ENCODE peak calls at places on chromosomes 11 and 22, in five cellular contexts. S, M, P, Q and H are unnamed samples.

GRCh38 chr11:15843309-15843857 is 513.0 kb downstream of the SOX6 start:
- DNase-seq in M (no peak), Q (no peak), P (no peak), S (peak), H (no peak)

GRCh38 chr11:119205080-119205479 is 1.1 kb upstream of the CBL start:
- DNase-seq in P (no peak), S (no peak), M (peak), Q (no peak), H (peak)

GRCh38 chr11:105862736-105863367 is 159.2 kb downstream of the MSANTD4 start:
- DNase-seq in M (no peak), Q (no peak), S (no peak), P (no peak), H (no peak)

GRCh38 chr11:45285931-45286632 is at the start of gene SYT13:
- DNase-seq in Q (peak), M (no peak), S (peak), P (no peak), H (no peak)

GRCh38 chr22:25564320-25564978 is at the start of gene GRK3:
- DNase-seq in P (peak), M (peak), Q (peak), S (peak), H (peak)

GRCh38 chr11:124758355-124759267 is 3.5 kb downstream of the ESAM start:
- DNase-seq in P (no peak), M (peak), Q (peak), S (peak), H (peak)

GRCh38 chr11:13119928-13120520 is 110.9 kb downstream of the RASSF10 start:
- DNase-seq in M (no peak), P (no peak), S (no peak), Q (no peak), H (no peak)

GRCh38 chr11:44596541-44597276 is 31.2 kb downstream of the CD82 start:
- DNase-seq in M (no peak), P (no peak), S (no peak), Q (no peak), H (no peak)

GRCh38 chr22:25139062-25139461 is 60.6 kb upstream of the CRYBB3 start:
- DNase-seq in M (no peak), Q (peak), S (peak), P (no peak), H (no peak)

GRCh38 chr11:86460461-86461404 is 86.0 kb downstream of the CCDC81 start:
- DNase-seq in M (no peak), Q (no peak), P (no peak), S (no peak), H (no peak)

GRCh38 chr22:48154943-48155240 is 1392.4 kb downstream of the TBC1D22A start:
- DNase-seq in M (no peak), Q (no peak), P (no peak), S (no peak), H (no peak)

GRCh38 chr11:14973621-14974020 is 1.5 kb upstream of the CALCA start:
- DNase-seq in M (no peak), Q (no peak), P (no peak), S (no peak), H (no peak)

GRCh38 chr11:2390871-2391662 is 9.5 kb upstream of the TSSC4 start:
- DNase-seq in P (no peak), M (no peak), Q (no peak), S (no peak), H (peak)

GRCh38 chr11:45896392-45897068 is 10.5 kb downstream of the FREY1 start:
- DNase-seq in Q (no peak), M (no peak), P (no peak), S (no peak), H (no peak)

GRCh38 chr11:119497717-119498116 is 74.7 kb upstream of the THY1 start:
- DNase-seq in P (no peak), Q (no peak), S (no peak), M (no peak), H (no peak)

GRCh38 chr22:26756675-26757293 is 99.4 kb downstream of the MIAT start:
- DNase-seq in Q (peak), P (no peak), M (peak), S (peak), H (peak)

GRCh38 chr22:35214968-35215367 is 42.3 kb upstream of the HMGXB4 start:
- DNase-seq in S (no peak), M (no peak), P (no peak), Q (no peak), H (no peak)

GRCh38 chr11:62539238-62539925 is 7.2 kb downstream of the AHNAK start:
- DNase-seq in Q (peak), M (no peak), P (no peak), S (peak), H (no peak)

GRCh38 chr11:3834349-3835099 is 6.2 kb downstream of the RHOG start:
- DNase-seq in M (peak), P (no peak), S (peak), Q (no peak), H (peak)

GRCh38 chr11:3835100-3835485 is 5.7 kb downstream of the RHOG start:
- DNase-seq in P (no peak), Q (no peak), M (no peak), S (no peak), H (no peak)

GRCh38 chr11:3832816-3833215 is 7.9 kb downstream of the RHOG start:
- DNase-seq in P (no peak), Q (no peak), S (no peak), M (no peak), H (no peak)

GRCh38 chr11:3831378-3832239 is 9.2 kb downstream of the RHOG start:
- DNase-seq in M (peak), Q (no peak), S (peak), P (no peak), H (no peak)

DNA sequence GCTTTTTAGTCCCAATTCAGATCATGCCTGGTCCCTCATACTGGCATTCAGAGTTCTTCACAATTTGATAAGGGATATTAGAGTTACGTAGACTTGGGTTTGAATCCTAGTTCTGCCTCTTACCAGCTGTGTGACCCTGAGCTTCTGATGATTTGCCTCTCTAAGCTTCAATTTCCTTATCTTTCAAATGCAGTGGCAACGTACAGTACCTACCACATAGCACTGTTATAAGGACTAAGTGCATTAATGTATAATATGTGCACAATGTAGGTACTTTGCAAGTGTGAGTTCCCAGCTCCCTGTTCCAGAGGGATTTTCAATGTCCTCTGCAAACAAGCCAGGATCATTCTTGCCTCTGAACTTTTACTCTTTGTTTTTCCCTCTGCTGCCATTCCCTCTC is 7.3 kb downstream of the RHOG start:
- DNase-seq in S (no peak), Q (no peak), M (no peak), P (no peak), H (no peak)
- H3K27ac ChIP-seq in S (no peak), Q (no peak), M (peak), P (no peak), H (no peak)

DNA sequence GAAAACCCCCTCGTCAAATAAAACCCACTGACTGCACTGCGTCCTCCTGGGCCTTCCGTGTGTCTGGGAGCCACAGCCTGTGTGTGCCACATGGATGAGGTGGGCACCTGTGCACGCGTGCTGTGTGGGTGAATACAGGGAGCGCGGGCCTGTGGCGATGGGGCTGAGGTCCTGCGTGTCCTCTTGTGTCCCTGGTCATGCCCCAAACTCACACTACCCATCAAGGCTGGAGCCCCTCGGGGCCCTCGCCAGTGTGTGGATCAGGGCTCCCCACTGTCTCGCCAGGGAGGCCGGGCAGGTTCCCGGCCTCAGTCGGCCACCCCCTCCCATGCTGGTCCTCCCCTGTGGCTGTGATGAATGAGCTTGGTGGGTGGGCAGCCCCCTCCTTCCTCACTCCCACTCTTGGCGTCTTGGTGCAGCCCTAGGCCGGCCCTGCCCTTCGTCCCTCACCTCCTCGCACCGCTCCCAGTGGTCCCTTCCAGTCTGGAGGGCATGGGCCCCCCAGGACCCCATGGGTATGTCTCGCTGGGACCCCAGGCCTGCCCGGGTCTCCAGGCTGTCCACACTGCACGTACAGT is 712 bp upstream of the CD151 start:
- DNase-seq in S (no peak), P (no peak), M (no peak), Q (no peak), H (no peak)
- H3K27ac ChIP-seq in S (peak), P (no peak), M (peak), Q (no peak), H (peak)

GRCh38 chr22:43830931-43831560 is 18.9 kb upstream of the EFCAB6 start:
- DNase-seq in P (no peak), M (peak), S (no peak), Q (no peak), H (no peak)

GRCh38 chr22:43831561-43832392 is 19.7 kb upstream of the EFCAB6 start:
- DNase-seq in M (peak), S (no peak), P (no peak), Q (no peak), H (peak)

GRCh38 chr22:43829448-43829821 is 17.3 kb upstream of the EFCAB6 start:
- DNase-seq in Q (no peak), S (peak), P (no peak), M (peak), H (peak)

GRCh38 chr22:43828711-43829447 is 16.8 kb upstream of the EFCAB6 start:
- DNase-seq in Q (no peak), M (peak), P (no peak), S (peak), H (peak)

GRCh38 chr22:43829904-43830851 is 18.1 kb upstream of the EFCAB6 start:
- DNase-seq in Q (peak), P (no peak), S (peak), M (peak), H (peak)
- H3K27ac ChIP-seq in Q (no peak), P (no peak), S (peak), M (peak), H (no peak)

GRCh38 chr22:17629646-17630045 is 1.1 kb upstream of the ATP6V1E1 start:
- DNase-seq in P (no peak), S (no peak), Q (no peak), M (no peak), H (no peak)

GRCh38 chr22:17633998-17634323 is 4.6 kb upstream of the BCL2L13 start:
- DNase-seq in M (no peak), S (no peak), Q (no peak), P (no peak), H (no peak)

GRCh38 chr22:17631076-17631565 is 2.6 kb upstream of the ATP6V1E1 start:
- DNase-seq in S (no peak), P (no peak), Q (no peak), M (no peak), H (no peak)

GRCh38 chr22:17634696-17635095 is 3.9 kb upstream of the BCL2L13 start:
- DNase-seq in Q (no peak), S (no peak), M (no peak), P (no peak), H (no peak)

DNA sequence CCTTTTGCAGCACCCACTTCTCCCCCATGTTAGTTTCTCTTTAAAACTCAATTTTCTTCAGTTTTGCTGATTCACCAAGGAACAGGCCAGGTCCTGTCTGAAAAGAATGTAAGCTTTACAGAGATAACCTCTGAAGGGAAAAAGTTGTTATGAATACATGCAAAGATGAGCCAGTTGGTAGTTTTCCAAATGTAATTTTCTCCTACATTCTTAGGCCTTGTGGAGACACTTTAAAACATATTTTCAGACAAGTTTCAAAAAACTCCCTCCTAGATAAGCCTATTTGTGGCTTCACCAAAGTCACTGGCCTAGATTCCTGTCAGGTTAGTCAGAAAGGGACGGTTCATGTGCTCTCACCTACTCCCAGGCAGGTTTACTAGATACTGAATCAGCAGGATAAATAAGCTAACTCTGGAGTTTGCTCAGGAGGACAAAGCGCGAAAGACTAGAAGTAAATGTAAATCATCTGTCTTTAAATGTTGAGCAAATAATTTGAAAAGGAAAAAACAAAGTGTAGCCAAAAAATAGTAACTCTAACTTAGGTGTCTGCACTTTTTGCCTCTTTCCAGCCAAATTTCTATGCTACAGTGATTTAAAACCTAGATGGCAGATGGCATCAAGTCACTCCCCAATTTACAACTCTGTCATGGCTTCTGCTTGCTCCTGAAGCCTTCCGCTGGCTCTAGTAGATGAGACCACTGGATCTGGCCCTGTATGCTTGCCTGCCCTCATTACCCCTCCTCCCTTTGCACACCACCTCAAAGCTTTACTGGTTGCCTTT is 4.9 kb upstream of the ATP6V1E1 start:
- DNase-seq in P (peak), Q (no peak), M (no peak), S (no peak), H (no peak)
- H3K27ac ChIP-seq in P (peak), Q (no peak), M (peak), S (no peak), H (no peak)

GRCh38 chr11:95035316-95035715 is 10.3 kb downstream of the KDM4E start:
- DNase-seq in M (no peak), P (peak), Q (no peak), S (no peak), H (no peak)
- H3K27ac ChIP-seq in M (no peak), P (no peak), Q (no peak), S (no peak), H (no peak)